ENCODE peak calls at places on chromosomes 7 and 10, in four cellular contexts. T is pancreas, E is keratinocyte, Q is IMR-90. S is an unnamed sample.

GRCh38 chr10:17958049-17958448 is 6.3 kb downstream of the SLC39A12 start:
- DNase-seq in T (no peak), E (no peak), Q (no peak), S (no peak)

GRCh38 chr10:21727452-21728168 is 193.6 kb downstream of the MLLT10 start:
- DNase-seq in T (no peak), E (peak), Q (no peak), S (no peak)

GRCh38 chr10:88253622-88254021 is 329.5 kb downstream of the RNLS start:
- DNase-seq in T (peak), E (no peak), Q (no peak), S (no peak)

GRCh38 chr10:84333864-84334451 is 5.6 kb downstream of the CCSER2 start:
- DNase-seq in T (no peak), E (no peak), Q (peak), S (no peak)

GRCh38 chr10:44330431-44330830 is 54.5 kb downstream of the CXCL12 start:
- DNase-seq in T (no peak), E (no peak), Q (no peak), S (no peak)

GRCh38 chr7:136640977-136641376 is 227.5 kb upstream of the CHRM2 start:
- DNase-seq in T (no peak), E (no peak), Q (no peak), S (no peak)

GRCh38 chr7:8500286-8500685 is 66.9 kb downstream of the NXPH1 start:
- DNase-seq in T (peak), E (no peak), Q (no peak), S (no peak)

GRCh38 chr7:123208793-123209192 is 9.0 kb upstream of the SLC13A1 start:
- DNase-seq in T (peak), E (no peak), Q (no peak), S (no peak)

GRCh38 chr10:43594944-43595589 is 11.2 kb upstream of the ZNF485 start:
- DNase-seq in T (peak), E (no peak), Q (peak), S (no peak)

GRCh38 chr10:94076325-94076841 is 82.7 kb downstream of the PLCE1 start:
- DNase-seq in T (no peak), E (no peak), Q (peak), S (no peak)

GRCh38 chr7:126803990-126804389 is 448.8 kb downstream of the GRM8 start:
- DNase-seq in T (no peak), E (no peak), Q (no peak), S (no peak)

GRCh38 chr10:63491558-63492316 is 26.0 kb upstream of the JMJD1C start:
- DNase-seq in T (no peak), E (peak), Q (peak), S (peak)

GRCh38 chr7:158027646-158028045 is 560.0 kb downstream of the PTPRN2 start:
- DNase-seq in T (no peak), E (no peak), Q (no peak), S (no peak)

DNA sequence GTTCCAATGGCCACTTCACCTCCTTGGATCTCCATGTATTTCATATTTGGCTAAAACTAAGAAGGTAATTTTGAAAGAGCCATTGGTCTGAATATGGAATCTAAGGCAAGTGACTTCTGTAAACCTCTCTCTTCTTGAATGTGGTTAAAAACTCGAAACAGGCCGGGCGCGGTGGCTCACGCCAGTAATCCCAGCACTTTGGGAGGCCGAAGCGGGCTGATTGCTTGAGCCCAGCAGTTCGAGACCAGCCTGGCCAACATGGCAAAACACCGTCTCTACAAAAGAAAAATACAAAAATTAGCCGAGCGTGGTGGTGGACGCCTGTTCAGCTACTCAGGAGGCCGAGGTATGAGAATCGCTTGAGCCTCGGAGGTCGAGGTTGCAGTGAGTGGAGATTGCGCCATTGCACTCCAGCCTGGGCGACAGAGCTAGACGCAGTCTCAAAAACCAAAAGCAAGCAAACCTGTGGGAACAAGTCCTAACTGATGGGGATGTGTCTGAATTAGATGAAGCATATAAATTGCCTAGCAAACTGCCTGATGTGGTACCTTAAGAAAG is 2.2 kb downstream of the LANCL2 start:
- DNase-seq in T (no peak), E (no peak), Q (no peak), S (no peak)
- H3K27ac ChIP-seq in T (peak), E (peak), Q (no peak), S (peak)

DNA sequence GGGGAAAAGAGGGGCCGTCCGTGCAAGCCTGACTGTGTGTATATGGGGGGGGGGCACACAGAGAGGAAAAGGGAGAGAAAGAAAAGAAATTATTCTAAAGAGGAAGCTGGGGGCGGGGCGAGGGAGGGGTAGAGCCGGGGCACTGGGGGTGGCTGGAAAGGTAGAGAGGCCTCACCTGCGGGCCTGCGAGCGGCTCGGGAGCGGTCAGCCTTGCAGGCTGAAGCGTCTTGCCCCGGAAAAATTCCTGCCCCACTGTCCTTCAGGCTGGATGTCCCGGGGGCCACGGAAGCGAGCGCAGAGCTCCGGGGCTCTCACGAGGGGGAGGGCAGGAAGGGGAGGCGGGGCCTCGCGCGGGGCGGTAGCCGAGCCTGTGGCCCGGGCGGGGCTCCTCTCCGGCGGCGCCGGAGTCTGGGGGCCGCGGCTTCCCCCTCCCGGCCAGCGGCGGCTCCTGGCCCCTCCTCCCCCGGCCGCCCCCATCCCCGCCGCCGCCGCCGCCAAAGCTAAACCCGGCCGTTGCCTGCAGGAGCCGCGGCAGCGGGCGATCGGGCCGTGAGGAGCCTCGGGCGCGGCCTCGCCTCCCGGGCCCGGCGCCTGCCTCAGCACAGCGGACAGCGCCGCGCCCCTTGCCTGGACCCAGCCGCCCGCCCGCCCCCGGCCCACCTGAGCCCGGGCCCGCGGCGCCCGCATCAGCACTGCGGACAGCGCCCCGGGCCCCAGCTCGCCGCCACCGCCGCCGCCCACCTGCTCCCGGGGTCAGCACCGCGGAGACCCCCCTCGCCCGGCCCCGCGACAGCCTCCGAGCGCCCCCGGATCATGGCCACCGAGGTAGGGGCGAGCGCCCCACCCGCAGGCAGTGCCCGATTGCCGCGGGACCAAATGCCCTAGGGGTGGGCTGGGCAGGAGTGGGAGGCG is at the start of gene GOLGA7B:
- DNase-seq in T (peak), E (no peak), Q (peak), S (no peak)
- H3K27ac ChIP-seq in T (peak), E (peak), Q (no peak), S (peak)

GRCh38 chr7:105678811-105679495 is 97.7 kb upstream of the EFCAB10 start:
- DNase-seq in T (peak), E (peak), Q (peak), S (no peak)
- H3K27ac ChIP-seq in T (peak), E (peak), Q (no peak), S (no peak)

DNA sequence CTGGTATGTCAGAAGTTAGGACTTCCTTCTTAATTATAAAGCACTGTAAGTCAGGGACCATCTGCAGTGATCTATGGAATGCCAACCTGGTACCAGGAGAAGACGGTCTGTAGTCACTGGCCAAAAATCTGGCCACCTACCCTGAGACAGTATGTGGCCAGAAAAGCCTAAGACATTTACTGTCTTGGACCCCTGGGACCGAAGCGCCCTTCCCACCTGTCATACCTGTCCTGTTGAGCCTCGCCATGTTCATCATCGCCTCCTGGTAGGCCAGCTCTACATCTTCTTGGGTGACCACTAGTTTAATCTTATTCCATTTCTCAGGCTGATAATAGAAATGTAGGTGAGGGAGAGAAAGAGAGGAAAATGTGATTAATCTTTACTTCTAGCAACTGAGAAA is 20.0 kb downstream of the SEPHS1 start:
- DNase-seq in T (no peak), E (no peak), Q (no peak), S (no peak)
- H3K27ac ChIP-seq in T (no peak), E (no peak), Q (no peak), S (no peak)

GRCh38 chr10:11338160-11338844 is 273.1 kb downstream of the USP6NL start:
- DNase-seq in T (no peak), E (no peak), Q (no peak), S (no peak)

GRCh38 chr10:11336703-11337102 is 274.7 kb downstream of the USP6NL start:
- DNase-seq in T (no peak), E (no peak), Q (no peak), S (no peak)

GRCh38 chr10:11337516-11337915 is 273.9 kb downstream of the USP6NL start:
- DNase-seq in T (no peak), E (no peak), Q (no peak), S (no peak)

GRCh38 chr10:11335167-11335652 is 276.2 kb downstream of the USP6NL start:
- DNase-seq in T (no peak), E (no peak), Q (peak), S (no peak)

GRCh38 chr10:11335881-11336430 is 275.5 kb downstream of the USP6NL start:
- DNase-seq in T (no peak), E (no peak), Q (no peak), S (no peak)
- H3K27ac ChIP-seq in T (no peak), E (no peak), Q (no peak), S (no peak)

GRCh38 chr7:143145-143751 is 49.1 kb upstream of the FAM20C start:
- DNase-seq in T (no peak), E (no peak), Q (no peak), S (no peak)
- H3K27ac ChIP-seq in T (peak), E (no peak), Q (no peak), S (no peak)

DNA sequence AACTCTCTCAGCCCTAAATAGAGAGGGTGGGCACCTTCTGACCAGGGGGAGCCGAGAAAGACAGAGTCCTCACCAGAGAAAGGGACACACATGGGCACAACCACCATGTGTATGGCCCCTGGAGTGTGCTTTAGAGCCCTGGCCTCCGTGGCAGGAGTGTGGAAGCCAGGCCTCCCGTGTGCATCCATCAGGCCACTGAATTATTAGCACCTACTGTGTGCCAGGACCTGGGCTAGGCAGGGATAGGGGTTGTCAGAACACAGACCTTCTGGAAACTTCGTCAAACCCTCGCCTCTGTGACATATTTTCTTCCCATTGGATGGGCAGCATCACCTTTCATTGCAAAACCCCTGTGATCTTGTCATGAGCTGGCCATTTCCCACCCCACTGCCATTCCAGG is 78.5 kb downstream of the ZMIZ1 start:
- DNase-seq in T (no peak), E (no peak), Q (no peak), S (no peak)
- H3K27ac ChIP-seq in T (peak), E (no peak), Q (peak), S (peak)

GRCh38 chr10:95519132-95519487 is 42.1 kb downstream of the SORBS1 start:
- DNase-seq in T (peak), E (no peak), Q (no peak), S (no peak)
- H3K27ac ChIP-seq in T (peak), E (no peak), Q (no peak), S (no peak)

DNA sequence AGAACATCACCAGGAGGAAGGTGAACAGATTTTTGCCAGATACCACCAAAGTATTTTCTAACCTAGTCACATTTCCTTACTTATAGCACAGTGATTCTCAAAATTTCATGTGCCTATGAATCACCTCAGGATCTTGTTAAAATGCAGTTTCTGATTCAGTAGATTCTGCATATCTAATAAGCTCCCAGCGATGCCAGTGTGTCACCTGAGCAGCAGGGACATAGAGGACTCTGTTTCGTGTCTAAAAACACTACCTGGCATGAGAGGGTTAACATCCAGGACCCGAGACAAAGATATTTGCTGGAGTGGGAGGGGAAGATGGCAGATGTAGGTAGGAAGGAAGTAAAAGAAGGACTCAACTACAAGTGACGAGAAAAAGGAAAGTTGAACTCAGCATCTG is 252.1 kb upstream of the KMT2E start:
- DNase-seq in T (no peak), E (no peak), Q (no peak), S (no peak)
- H3K27ac ChIP-seq in T (no peak), E (no peak), Q (no peak), S (no peak)